ENCODE peak calls at places on chromosomes 3 and 15, in six cellular contexts. One of them, this sample, is unnamed.

GRCh38 chr15:63381301-63382192 is at the start of gene CA12:
- DNase-seq in H1: peak
- DNase-seq in HCT116: no peak
- DNase-seq in HepG2: peak
- DNase-seq in GM12878: no peak
- DNase-seq in SK-N-SH: peak
- DNase-seq in this sample: peak

GRCh38 chr3:49813497-49814174 is at the start of gene UBA7:
- DNase-seq in H1: no peak
- DNase-seq in SK-N-SH: no peak
- DNase-seq in HCT116: no peak
- DNase-seq in GM12878: no peak
- DNase-seq in HepG2: peak
- DNase-seq in this sample: peak

GRCh38 chr3:69205385-69205784 is 83.0 kb upstream of the LMOD3 start:
- DNase-seq in HCT116: no peak
- DNase-seq in HepG2: no peak
- DNase-seq in SK-N-SH: no peak
- DNase-seq in H1: no peak
- DNase-seq in GM12878: no peak
- DNase-seq in this sample: no peak

GRCh38 chr3:80357761-80358160 is 590.0 kb upstream of the ROBO1 start:
- DNase-seq in H1: no peak
- DNase-seq in HepG2: no peak
- DNase-seq in GM12878: no peak
- DNase-seq in SK-N-SH: no peak
- DNase-seq in HCT116: no peak
- DNase-seq in this sample: no peak

GRCh38 chr3:42061711-42062408 is 29.3 kb upstream of the TRAK1 start:
- DNase-seq in HCT116: peak
- DNase-seq in SK-N-SH: no peak
- DNase-seq in HepG2: no peak
- DNase-seq in H1: no peak
- DNase-seq in GM12878: no peak
- DNase-seq in this sample: no peak

GRCh38 chr3:33858131-33858530 is 59.7 kb downstream of the PDCD6IP start:
- DNase-seq in HCT116: no peak
- DNase-seq in SK-N-SH: no peak
- DNase-seq in HepG2: no peak
- DNase-seq in H1: no peak
- DNase-seq in GM12878: no peak
- DNase-seq in this sample: no peak

GRCh38 chr15:40006003-40006402 is 33.0 kb downstream of the SRP14 start:
- DNase-seq in HepG2: no peak
- DNase-seq in HCT116: no peak
- DNase-seq in H1: no peak
- DNase-seq in SK-N-SH: no peak
- DNase-seq in GM12878: no peak
- DNase-seq in this sample: no peak

GRCh38 chr15:66850078-66850991 is 148.3 kb downstream of the SMAD6 start:
- DNase-seq in HepG2: no peak
- DNase-seq in SK-N-SH: peak
- DNase-seq in HCT116: no peak
- DNase-seq in GM12878: no peak
- DNase-seq in H1: no peak
- DNase-seq in this sample: no peak

GRCh38 chr15:57541805-57542504 is 49.7 kb upstream of the MYZAP start:
- DNase-seq in HepG2: peak
- DNase-seq in SK-N-SH: peak
- DNase-seq in GM12878: no peak
- DNase-seq in H1: peak
- DNase-seq in HCT116: peak
- DNase-seq in this sample: peak

GRCh38 chr3:111668912-111669488 is 73.9 kb upstream of the ZBED2 start:
- DNase-seq in SK-N-SH: peak
- DNase-seq in GM12878: no peak
- DNase-seq in H1: no peak
- DNase-seq in HCT116: peak
- DNase-seq in HepG2: peak
- DNase-seq in this sample: peak

GRCh38 chr15:58932791-58933310 is 628 bp downstream of the SLTM start:
- DNase-seq in HCT116: no peak
- DNase-seq in GM12878: no peak
- DNase-seq in SK-N-SH: peak
- DNase-seq in H1: no peak
- DNase-seq in HepG2: no peak
- DNase-seq in this sample: peak

GRCh38 chr3:129651316-129652202 is 45.1 kb upstream of the PLXND1 start:
- DNase-seq in SK-N-SH: no peak
- DNase-seq in H1: no peak
- DNase-seq in HCT116: peak
- DNase-seq in GM12878: no peak
- DNase-seq in HepG2: no peak
- DNase-seq in this sample: peak

GRCh38 chr15:68559342-68560310 is 19.2 kb upstream of the CORO2B start:
- DNase-seq in HCT116: peak
- DNase-seq in HepG2: peak
- DNase-seq in H1: peak
- DNase-seq in GM12878: no peak
- DNase-seq in SK-N-SH: peak
- DNase-seq in this sample: peak

GRCh38 chr3:119388577-119388976 is 74.8 kb downstream of the TMEM39A start:
- DNase-seq in HCT116: no peak
- DNase-seq in GM12878: no peak
- DNase-seq in SK-N-SH: peak
- DNase-seq in HepG2: no peak
- DNase-seq in H1: no peak
- DNase-seq in this sample: no peak

GRCh38 chr3:170808041-170808440 is 62.0 kb downstream of the RPL22L1 start:
- DNase-seq in HCT116: no peak
- DNase-seq in H1: no peak
- DNase-seq in SK-N-SH: no peak
- DNase-seq in GM12878: no peak
- DNase-seq in HepG2: no peak
- DNase-seq in this sample: no peak

GRCh38 chr15:96307856-96308394 is 22.6 kb upstream of the NR2F2 start:
- DNase-seq in GM12878: no peak
- DNase-seq in HCT116: no peak
- DNase-seq in H1: no peak
- DNase-seq in HepG2: no peak
- DNase-seq in SK-N-SH: no peak
- DNase-seq in this sample: no peak

GRCh38 chr15:73885954-73886700 is 12.8 kb downstream of the TBC1D21 start:
- DNase-seq in GM12878: no peak
- DNase-seq in H1: no peak
- DNase-seq in HepG2: no peak
- DNase-seq in HCT116: no peak
- DNase-seq in SK-N-SH: no peak
- DNase-seq in this sample: no peak

GRCh38 chr15:73884159-73884558 is 10.8 kb downstream of the TBC1D21 start:
- DNase-seq in HepG2: no peak
- DNase-seq in H1: no peak
- DNase-seq in GM12878: no peak
- DNase-seq in HCT116: no peak
- DNase-seq in SK-N-SH: no peak
- DNase-seq in this sample: no peak

GRCh38 chr15:73886717-73887345 is 13.5 kb downstream of the TBC1D21 start:
- DNase-seq in SK-N-SH: no peak
- DNase-seq in H1: no peak
- DNase-seq in HepG2: no peak
- DNase-seq in HCT116: no peak
- DNase-seq in GM12878: no peak
- DNase-seq in this sample: no peak

GRCh38 chr15:73881539-73882320 is 8.4 kb downstream of the TBC1D21 start:
- DNase-seq in HCT116: no peak
- DNase-seq in HepG2: no peak
- DNase-seq in SK-N-SH: no peak
- DNase-seq in GM12878: no peak
- DNase-seq in H1: no peak
- DNase-seq in this sample: no peak

GRCh38 chr15:73882761-73883419 is 9.5 kb downstream of the TBC1D21 start:
- DNase-seq in HepG2: no peak
- DNase-seq in GM12878: no peak
- DNase-seq in SK-N-SH: no peak
- DNase-seq in HCT116: no peak
- DNase-seq in H1: no peak
- DNase-seq in this sample: no peak
- TF ChIP-seq JUND in HepG2: no peak
- TF ChIP-seq JUND in GM12878: no peak
- TF ChIP-seq JUND in SK-N-SH: no peak
- TF ChIP-seq JUND in HCT116: no peak
- TF ChIP-seq JUND in H1: no peak
- TF ChIP-seq JUND in this sample: no peak

GRCh38 chr15:33988384-33988783 is 20.1 kb downstream of the CHRM5 start:
- DNase-seq in H1: no peak
- DNase-seq in SK-N-SH: no peak
- DNase-seq in GM12878: no peak
- DNase-seq in HepG2: peak
- DNase-seq in HCT116: no peak
- DNase-seq in this sample: no peak

GRCh38 chr15:33994005-33994615 is 25.8 kb downstream of the CHRM5 start:
- DNase-seq in HCT116: peak
- DNase-seq in SK-N-SH: no peak
- DNase-seq in HepG2: peak
- DNase-seq in GM12878: no peak
- DNase-seq in H1: peak
- DNase-seq in this sample: peak
- TF ChIP-seq JUND in HCT116: no peak
- TF ChIP-seq JUND in SK-N-SH: no peak
- TF ChIP-seq JUND in HepG2: no peak
- TF ChIP-seq JUND in GM12878: no peak
- TF ChIP-seq JUND in H1: no peak
- TF ChIP-seq JUND in this sample: no peak

GRCh38 chr3:60189304-60189703 is 1061.9 kb downstream of the FHIT start:
- DNase-seq in HepG2: no peak
- DNase-seq in GM12878: no peak
- DNase-seq in H1: no peak
- DNase-seq in SK-N-SH: no peak
- DNase-seq in HCT116: no peak
- DNase-seq in this sample: no peak

GRCh38 chr3:60188803-60189202 is 1062.4 kb downstream of the FHIT start:
- DNase-seq in GM12878: no peak
- DNase-seq in HCT116: no peak
- DNase-seq in HepG2: no peak
- DNase-seq in H1: no peak
- DNase-seq in SK-N-SH: no peak
- DNase-seq in this sample: no peak

GRCh38 chr3:60190073-60190472 is 1061.2 kb downstream of the FHIT start:
- DNase-seq in H1: no peak
- DNase-seq in HepG2: no peak
- DNase-seq in HCT116: no peak
- DNase-seq in GM12878: no peak
- DNase-seq in SK-N-SH: no peak
- DNase-seq in this sample: no peak

GRCh38 chr3:60198179-60198578 is 1053.1 kb downstream of the FHIT start:
- DNase-seq in HepG2: no peak
- DNase-seq in GM12878: no peak
- DNase-seq in SK-N-SH: no peak
- DNase-seq in H1: no peak
- DNase-seq in HCT116: no peak
- DNase-seq in this sample: no peak

DNA sequence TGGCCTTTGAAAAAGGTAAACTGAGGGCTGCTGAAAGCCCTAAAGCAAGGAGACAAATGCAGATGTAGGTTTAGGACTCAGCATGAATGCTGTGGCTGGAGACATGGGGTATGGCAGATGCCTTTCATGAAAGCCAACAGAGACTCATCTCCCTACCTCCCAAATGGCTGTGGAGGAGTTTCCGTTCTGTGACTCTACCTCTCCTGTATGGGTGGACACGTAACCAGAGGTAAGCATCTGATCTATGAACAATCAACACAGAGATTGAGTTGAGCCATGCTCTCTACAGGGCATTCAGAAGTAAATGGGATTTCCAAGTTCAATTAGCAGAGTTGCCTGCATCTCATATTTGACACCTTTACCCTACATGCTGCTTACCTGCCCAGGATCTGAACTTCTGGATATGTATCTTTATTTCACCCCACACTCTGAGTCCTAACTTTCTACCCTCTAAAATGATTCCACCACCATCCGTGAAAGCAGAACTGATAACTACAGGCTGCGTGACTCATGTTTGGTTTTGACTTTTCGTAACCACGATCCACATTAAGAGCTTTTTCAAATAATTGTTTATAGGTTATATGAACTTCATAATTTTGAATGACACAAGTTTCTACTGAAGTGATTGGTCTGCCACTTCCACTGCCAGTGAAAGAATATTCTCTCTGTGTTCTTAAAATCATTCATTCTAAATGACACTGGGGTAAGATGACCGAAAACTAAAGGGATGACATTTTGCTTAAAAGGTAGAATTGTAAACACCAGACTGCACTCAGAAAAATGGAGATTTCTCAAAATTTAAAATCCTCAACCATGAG is 1058.7 kb downstream of the FHIT start:
- DNase-seq in HepG2: no peak
- DNase-seq in HCT116: no peak
- DNase-seq in GM12878: peak
- DNase-seq in H1: no peak
- DNase-seq in SK-N-SH: no peak
- DNase-seq in this sample: no peak
- TF ChIP-seq JUND in HepG2: no peak
- TF ChIP-seq JUND in HCT116: no peak
- TF ChIP-seq JUND in GM12878: no peak
- TF ChIP-seq JUND in H1: no peak
- TF ChIP-seq JUND in SK-N-SH: no peak
- TF ChIP-seq JUND in this sample: no peak

GRCh38 chr3:56915969-56916586 is 114.3 kb upstream of the ARHGEF3 start:
- DNase-seq in SK-N-SH: no peak
- DNase-seq in GM12878: peak
- DNase-seq in HCT116: no peak
- DNase-seq in HepG2: no peak
- DNase-seq in H1: no peak
- DNase-seq in this sample: no peak

GRCh38 chr3:56917337-56917697 is 115.6 kb upstream of the ARHGEF3 start:
- DNase-seq in GM12878: no peak
- DNase-seq in HepG2: no peak
- DNase-seq in SK-N-SH: no peak
- DNase-seq in HCT116: no peak
- DNase-seq in H1: no peak
- DNase-seq in this sample: no peak

GRCh38 chr3:56911363-56911762 is 109.6 kb upstream of the ARHGEF3 start:
- DNase-seq in SK-N-SH: no peak
- DNase-seq in HepG2: no peak
- DNase-seq in H1: no peak
- DNase-seq in HCT116: no peak
- DNase-seq in GM12878: no peak
- DNase-seq in this sample: no peak

GRCh38 chr3:56916697-56917336 is 115.1 kb upstream of the ARHGEF3 start:
- DNase-seq in H1: no peak
- DNase-seq in SK-N-SH: no peak
- DNase-seq in HCT116: no peak
- DNase-seq in HepG2: no peak
- DNase-seq in GM12878: no peak
- DNase-seq in this sample: no peak

DNA sequence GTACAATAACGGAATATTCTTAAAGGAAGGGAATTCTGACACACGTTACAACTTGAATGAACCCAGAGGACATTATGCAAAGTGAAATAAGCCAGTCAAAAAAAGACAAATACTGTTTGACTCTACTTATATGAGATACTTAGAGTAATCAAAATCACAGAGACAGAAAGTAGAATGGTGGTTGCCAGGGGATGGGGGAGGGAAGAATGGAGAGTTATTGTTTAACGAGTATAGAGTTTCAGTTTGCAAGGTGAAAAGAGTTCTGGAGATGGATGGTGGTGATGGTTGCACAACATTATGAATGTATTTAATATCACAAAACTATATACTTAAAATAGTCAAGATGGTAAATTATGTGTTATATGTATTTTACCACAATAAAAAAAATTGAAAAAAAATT is 112.9 kb upstream of the ARHGEF3 start:
- DNase-seq in GM12878: no peak
- DNase-seq in H1: no peak
- DNase-seq in HCT116: no peak
- DNase-seq in SK-N-SH: no peak
- DNase-seq in HepG2: no peak
- DNase-seq in this sample: no peak
- TF ChIP-seq JUND in GM12878: no peak
- TF ChIP-seq JUND in H1: no peak
- TF ChIP-seq JUND in HCT116: no peak
- TF ChIP-seq JUND in SK-N-SH: no peak
- TF ChIP-seq JUND in HepG2: no peak
- TF ChIP-seq JUND in this sample: no peak

This sample was measured in T47D.